ENCODE peak calls at places on chromosome 13, in seven cellular contexts. B is NCI-H748 treated with DMSO at 0.1 percent for 48 hours; X is activated T-helper 1 cell treated with anti-CD3 and anti-CD28 coated beads, Interleukin-2, amount 50 U/mL, for 16 hours; Y is activated naive CD4-positive, alpha-beta T cell treated with anti-CD3 and anti-CD28 coated beads, Interleukin-2, amount 10 ng/mL, durations not matched to agents 7 days and 5 days; I is activated CD4-positive, CD25-positive, alpha-beta regulatory T cell; D is WERI-Rb-1; A is MV-4-11. C is an unnamed sample.
A peak's percentile ranks its signal among the peaks of the same experiment; 100 is the strongest.

GRCh38 chr13:100336795-100337516 is 248.1 kb downstream of the PCCA start:
- DNase-seq in Y (no peak), A (no peak), D (no peak), X (no peak), B (no peak), I (no peak), C (no peak)

GRCh38 chr13:20927858-20928257 is 25.3 kb upstream of the XPO4 start:
- DNase-seq in X (no peak), B (no peak), D (no peak), A (no peak), I (no peak), Y (no peak), C (no peak)

GRCh38 chr13:112693831-112694497 is 4.1 kb downstream of the ATP11A start:
- DNase-seq in D (no peak), Y (no peak), B (no peak), X (no peak), A (peak; percentile 82), I (no peak), C (no peak)

GRCh38 chr13:36098080-36098479 is 33.1 kb downstream of the DCLK1 start:
- DNase-seq in B (no peak), I (no peak), A (no peak), Y (no peak), D (no peak), X (no peak), C (no peak)

GRCh38 chr13:48110930-48111721 is 16.2 kb upstream of the MED4 start:
- DNase-seq in Y (no peak), D (no peak), A (no peak), B (no peak), I (no peak), X (no peak), C (no peak)

GRCh38 chr13:107348931-107349330 is 781.0 kb upstream of the ARGLU1 start:
- DNase-seq in A (no peak), B (no peak), I (no peak), D (no peak), X (no peak), Y (no peak), C (no peak)

GRCh38 chr13:51564671-51565070 is 19.6 kb upstream of the WDFY2 start:
- DNase-seq in D (no peak), A (no peak), B (no peak), X (no peak), Y (no peak), I (no peak), C (no peak)

GRCh38 chr13:106499905-106500304 is 35.6 kb downstream of the EFNB2 start:
- DNase-seq in D (no peak), A (peak; percentile 93), Y (no peak), I (no peak), X (no peak), B (no peak), C (no peak)

GRCh38 chr13:38688674-38689073 is 1.8 kb downstream of the FREM2 start:
- DNase-seq in A (no peak), Y (no peak), B (no peak), I (no peak), D (no peak), X (no peak), C (no peak)

GRCh38 chr13:30033681-30034447 is 183.4 kb upstream of the UBL3 start:
- DNase-seq in Y (no peak), D (no peak), I (no peak), X (no peak), A (peak; percentile 74), B (no peak), C (no peak)

GRCh38 chr13:99500839-99501134 is 485 bp upstream of the TM9SF2 start:
- DNase-seq in D (no peak), B (no peak), I (no peak), Y (no peak), X (no peak), A (no peak), C (no peak)

GRCh38 chr13:43123856-43124255 is 100.5 kb downstream of the DNAJC15 start:
- DNase-seq in D (no peak), B (no peak), Y (no peak), I (no peak), X (no peak), A (no peak), C (no peak)

GRCh38 chr13:42137856-42138537 is 89.5 kb downstream of the DGKH start:
- DNase-seq in X (no peak), D (no peak), A (no peak), I (no peak), Y (no peak), B (no peak), C (no peak)

GRCh38 chr13:35699805-35700204 is 223.3 kb upstream of the MAB21L1 start:
- DNase-seq in D (no peak), X (no peak), A (no peak), I (no peak), B (no peak), Y (no peak), C (no peak)

GRCh38 chr13:106100261-106100919 is 435.1 kb downstream of the EFNB2 start:
- DNase-seq in Y (no peak), A (peak; percentile 4), X (no peak), I (no peak), B (peak; percentile 42), D (no peak), C (no peak)

GRCh38 chr13:75986818-75987217 is 350.7 kb downstream of the LMO7 start:
- DNase-seq in X (no peak), D (peak; percentile 33), I (no peak), Y (no peak), B (no peak), A (no peak), C (no peak)

GRCh38 chr13:111531505-111531904 is 211.1 kb downstream of the TEX29 start:
- DNase-seq in X (no peak), D (no peak), I (no peak), Y (no peak), A (peak; percentile 6), B (peak; percentile 92), C (no peak)

GRCh38 chr13:59906413-59907027 is 257.2 kb downstream of the DIAPH3 start:
- DNase-seq in A (peak; percentile 1), Y (no peak), D (no peak), I (no peak), B (peak; percentile 37), X (no peak), C (no peak)

GRCh38 chr13:112893570-112894422 is 75.2 kb upstream of the MCF2L start:
- DNase-seq in X (no peak), D (peak; percentile 89), B (peak; percentile 37), A (no peak), I (no peak), Y (peak; percentile 58), C (no peak)

GRCh38 chr13:88097541-88097940 is 426.4 kb downstream of the SLITRK5 start:
- DNase-seq in A (peak; percentile 77), I (no peak), B (no peak), X (no peak), Y (no peak), D (no peak), C (no peak)

GRCh38 chr13:52827839-52828238 is 20.6 kb downstream of the PCDH8 start:
- DNase-seq in X (no peak), A (no peak), Y (no peak), D (no peak), B (no peak), I (no peak), C (no peak)

GRCh38 chr13:41562083-41562482 is 104.7 kb downstream of the RGCC start:
- DNase-seq in A (no peak), D (no peak), I (no peak), X (no peak), B (no peak), Y (no peak), C (peak; percentile 41)

GRCh38 chr13:41605319-41606285 is 148.3 kb downstream of the RGCC start:
- DNase-seq in D (no peak), A (no peak), I (no peak), Y (no peak), X (no peak), B (no peak), C (no peak)

GRCh38 chr13:43528992-43529391 is 257.8 kb downstream of the ENOX1 start:
- DNase-seq in D (no peak), A (peak; percentile 43), X (no peak), Y (no peak), B (no peak), I (no peak), C (no peak)

GRCh38 chr13:109151255-109151654 is 521.8 kb downstream of the MYO16 start:
- DNase-seq in X (no peak), A (no peak), I (no peak), D (no peak), Y (no peak), B (no peak), C (no peak)

GRCh38 chr13:46045424-46045823 is 7.1 kb downstream of the ZC3H13 start:
- DNase-seq in I (no peak), A (no peak), B (no peak), Y (no peak), D (no peak), X (no peak), C (no peak)

GRCh38 chr13:72808917-72809500 is 27.1 kb downstream of the PIBF1 start:
- DNase-seq in B (peak; percentile 11), A (no peak), I (no peak), X (no peak), Y (no peak), D (no peak), C (no peak)

GRCh38 chr13:110920038-110920437 is 5.2 kb upstream of the ANKRD10 start:
- DNase-seq in I (no peak), X (no peak), D (no peak), B (no peak), Y (no peak), A (no peak), C (no peak)

GRCh38 chr13:30572859-30573275 is 44.9 kb upstream of the USPL1 start:
- DNase-seq in I (no peak), A (peak; percentile 5), D (no peak), Y (peak; percentile 42), X (no peak), B (peak; percentile 18), C (no peak)